ENCODE peak calls at places on chromosome 7, in ten cellular contexts. One of them, this sample, is unnamed.

GRCh38 chr7:158602905-158603772 is 15.5 kb upstream of the PTPRN2 start:
- DNase-seq in CD8-positive, alpha-beta T cell: no peak
- DNase-seq in left ventricle myocardium superior: no peak
- DNase-seq in lower lobe of right lung: no peak
- DNase-seq in left cardiac atrium: no peak
- DNase-seq in SK-N-SH: no peak
- DNase-seq in A172: peak; percentile 49
- DNase-seq in NCI-H1417: no peak
- DNase-seq in T-helper 1 cell: no peak
- DNase-seq in mammary epithelial cell: no peak
- DNase-seq in this sample: no peak

GRCh38 chr7:117698018-117698417 is 175.2 kb downstream of the CTTNBP2 start:
- DNase-seq in NCI-H1417: no peak
- DNase-seq in left ventricle myocardium superior: no peak
- DNase-seq in left cardiac atrium: no peak
- DNase-seq in A172: no peak
- DNase-seq in T-helper 1 cell: no peak
- DNase-seq in mammary epithelial cell: no peak
- DNase-seq in SK-N-SH: no peak
- DNase-seq in CD8-positive, alpha-beta T cell: no peak
- DNase-seq in lower lobe of right lung: no peak
- DNase-seq in this sample: no peak

GRCh38 chr7:70738080-70738479 is 393.9 kb upstream of the GALNT17 start:
- DNase-seq in SK-N-SH: no peak
- DNase-seq in left cardiac atrium: no peak
- DNase-seq in lower lobe of right lung: no peak
- DNase-seq in A172: peak; percentile 75
- DNase-seq in NCI-H1417: peak; percentile 35
- DNase-seq in CD8-positive, alpha-beta T cell: no peak
- DNase-seq in T-helper 1 cell: no peak
- DNase-seq in mammary epithelial cell: peak; percentile 75
- DNase-seq in left ventricle myocardium superior: no peak
- DNase-seq in this sample: no peak

GRCh38 chr7:130207642-130208041 is at the start of gene SSMEM1:
- DNase-seq in NCI-H1417: no peak
- DNase-seq in A172: peak; percentile 32
- DNase-seq in SK-N-SH: no peak
- DNase-seq in left ventricle myocardium superior: no peak
- DNase-seq in T-helper 1 cell: no peak
- DNase-seq in CD8-positive, alpha-beta T cell: no peak
- DNase-seq in left cardiac atrium: no peak
- DNase-seq in lower lobe of right lung: no peak
- DNase-seq in mammary epithelial cell: peak; percentile 69
- DNase-seq in this sample: no peak

GRCh38 chr7:101650579-101651081 is 21.5 kb upstream of the MYL10 start:
- DNase-seq in mammary epithelial cell: no peak
- DNase-seq in T-helper 1 cell: no peak
- DNase-seq in NCI-H1417: no peak
- DNase-seq in A172: peak; percentile 55
- DNase-seq in lower lobe of right lung: no peak
- DNase-seq in left cardiac atrium: no peak
- DNase-seq in SK-N-SH: no peak
- DNase-seq in left ventricle myocardium superior: no peak
- DNase-seq in CD8-positive, alpha-beta T cell: no peak
- DNase-seq in this sample: no peak

GRCh38 chr7:137091396-137091795 is 222.9 kb downstream of the CHRM2 start:
- DNase-seq in T-helper 1 cell: no peak
- DNase-seq in lower lobe of right lung: no peak
- DNase-seq in left ventricle myocardium superior: no peak
- DNase-seq in CD8-positive, alpha-beta T cell: no peak
- DNase-seq in SK-N-SH: peak; percentile 56
- DNase-seq in left cardiac atrium: no peak
- DNase-seq in mammary epithelial cell: no peak
- DNase-seq in A172: no peak
- DNase-seq in NCI-H1417: no peak
- DNase-seq in this sample: no peak

GRCh38 chr7:150981644-150982043 is 3.5 kb upstream of the KCNH2 start:
- DNase-seq in left ventricle myocardium superior: no peak
- DNase-seq in lower lobe of right lung: no peak
- DNase-seq in NCI-H1417: no peak
- DNase-seq in A172: no peak
- DNase-seq in mammary epithelial cell: no peak
- DNase-seq in T-helper 1 cell: no peak
- DNase-seq in left cardiac atrium: no peak
- DNase-seq in SK-N-SH: no peak
- DNase-seq in CD8-positive, alpha-beta T cell: no peak
- DNase-seq in this sample: no peak

GRCh38 chr7:143240323-143241168 is 18.7 kb downstream of the TAS2R40 start:
- DNase-seq in NCI-H1417: peak; percentile 66
- DNase-seq in T-helper 1 cell: peak; percentile 54
- DNase-seq in CD8-positive, alpha-beta T cell: peak; percentile 54
- DNase-seq in left cardiac atrium: peak; percentile 65
- DNase-seq in A172: peak; percentile 65
- DNase-seq in SK-N-SH: peak; percentile 68
- DNase-seq in lower lobe of right lung: no peak
- DNase-seq in mammary epithelial cell: peak; percentile 58
- DNase-seq in left ventricle myocardium superior: peak; percentile 48
- DNase-seq in this sample: peak; percentile 60

GRCh38 chr7:11331128-11332102 is 357.7 kb downstream of the PHF14 start:
- DNase-seq in A172: no peak
- DNase-seq in SK-N-SH: no peak
- DNase-seq in NCI-H1417: no peak
- DNase-seq in mammary epithelial cell: no peak
- DNase-seq in left cardiac atrium: no peak
- DNase-seq in CD8-positive, alpha-beta T cell: no peak
- DNase-seq in lower lobe of right lung: no peak
- DNase-seq in T-helper 1 cell: no peak
- DNase-seq in left ventricle myocardium superior: no peak
- DNase-seq in this sample: no peak